ENCODE peak calls at places on chromosomes 12 and 14, in six cellular contexts. Z, W, M, Y, T and E are unnamed samples.

GRCh38 chr12:80702889-80703605 is 4.4 kb upstream of the MYF6 start:
- DNase-seq in Z (no peak), W (no peak), M (no peak), Y (no peak), T (no peak), E (no peak)

GRCh38 chr14:75335588-75335987 is 57.0 kb downstream of the FOS start:
- DNase-seq in Z (no peak), W (no peak), M (no peak), Y (no peak), T (no peak), E (no peak)

GRCh38 chr14:22276913-22277816 is 311.9 kb downstream of the DAD1 start:
- DNase-seq in Z (no peak), W (no peak), M (no peak), Y (no peak), T (no peak), E (no peak)

GRCh38 chr12:65634626-65635331 is 189.5 kb upstream of the HMGA2 start:
- DNase-seq in Z (no peak), W (no peak), M (no peak), Y (no peak), T (no peak), E (no peak)

GRCh38 chr14:75736845-75737485 is 75.9 kb downstream of the TTLL5 start:
- DNase-seq in Z (no peak), W (no peak), M (no peak), Y (no peak), T (no peak), E (no peak)

GRCh38 chr14:105536691-105537579 is 10.6 kb downstream of the TMEM121 start:
- DNase-seq in Z (peak; percentile 15), W (no peak), M (no peak), Y (no peak), T (no peak), E (no peak)

GRCh38 chr12:95200128-95200973 is 16.9 kb downstream of the FGD6 start:
- DNase-seq in Z (no peak), W (no peak), M (no peak), Y (no peak), T (no peak), E (no peak)

GRCh38 chr12:56927281-56927680 is 6.9 kb downstream of the SDR9C7 start:
- DNase-seq in Z (no peak), W (no peak), M (no peak), Y (no peak), T (no peak), E (no peak)

GRCh38 chr12:68775121-68775520 is 29.1 kb downstream of the SLC35E3 start:
- DNase-seq in Z (no peak), W (no peak), M (no peak), Y (no peak), T (no peak), E (no peak)

GRCh38 chr12:6554168-6554989 is 1.5 kb downstream of the IFFO1 start:
- DNase-seq in Z (peak; percentile 22), W (no peak), M (peak; percentile 60), Y (no peak), T (peak; percentile 83), E (no peak)

GRCh38 chr14:62921466-62921865 is 123.8 kb downstream of the KCNH5 start:
- DNase-seq in Z (no peak), W (no peak), M (no peak), Y (no peak), T (no peak), E (no peak)

GRCh38 chr14:94337274-94337673 is 14.1 kb upstream of the SERPINA6 start:
- DNase-seq in Z (no peak), W (no peak), M (no peak), Y (no peak), T (no peak), E (no peak)

GRCh38 chr14:101869217-101869616 is 95.2 kb upstream of the DYNC1H1 start:
- DNase-seq in Z (no peak), W (no peak), M (no peak), Y (no peak), T (no peak), E (no peak)

GRCh38 chr12:74985986-74986319 is 223.7 kb downstream of the KCNC2 start:
- DNase-seq in Z (no peak), W (no peak), M (no peak), Y (no peak), T (no peak), E (no peak)